ENCODE peak calls at places on chromosomes 11 and 22, in ten cellular contexts. M is SHP77 treated with DMSO at 0.1 percent for 48 hours, U is AG09319, V is SW480, H is mesendoderm, C is GM12865, B is nucleus accumbens, D is Daoy, X is NCI-H146, Y is amniotic stem cell. T is an unnamed sample.

GRCh38 chr22:39649500-39650089 is 79.0 kb downstream of the CACNA1I start:
- DNase-seq in M (no peak), U (no peak), V (no peak), H (no peak), C (no peak), B (no peak), D (no peak), X (no peak), Y (no peak), T (no peak)

GRCh38 chr11:95230054-95231034 is 658 bp downstream of the SESN3 start:
- DNase-seq in M (no peak), U (no peak), V (peak), H (peak), C (no peak), B (peak), D (peak), X (peak), Y (no peak), T (peak)

GRCh38 chr11:77175869-77176539 is 48.0 kb downstream of the MYO7A start:
- DNase-seq in M (no peak), U (no peak), V (no peak), H (peak), C (peak), B (peak), D (no peak), X (peak), Y (no peak), T (no peak)

GRCh38 chr11:10480760-10481159 is 25.7 kb downstream of the AMPD3 start:
- DNase-seq in M (no peak), U (no peak), V (no peak), H (no peak), C (no peak), B (no peak), D (no peak), X (no peak), Y (no peak), T (no peak)

GRCh38 chr22:25919452-25919851 is 177.5 kb downstream of the MYO18B start:
- DNase-seq in M (peak), U (no peak), V (no peak), H (no peak), C (no peak), B (no peak), D (no peak), X (peak), Y (no peak), T (no peak)

GRCh38 chr11:15127341-15127740 is 12.6 kb downstream of the INSC start:
- DNase-seq in M (no peak), U (no peak), V (no peak), H (no peak), C (no peak), B (no peak), D (peak), X (no peak), Y (peak), T (no peak)

GRCh38 chr11:1302461-1303073 is 6.9 kb downstream of the TOLLIP start:
- DNase-seq in M (no peak), U (no peak), V (no peak), H (no peak), C (no peak), B (no peak), D (no peak), X (no peak), Y (no peak), T (no peak)

GRCh38 chr11:113818426-113818825 is 38.8 kb downstream of the CLDN25 start:
- DNase-seq in M (no peak), U (no peak), V (no peak), H (no peak), C (no peak), B (no peak), D (no peak), X (no peak), Y (no peak), T (no peak)

GRCh38 chr11:83157755-83158473 is 983 bp downstream of the PCF11 start:
- DNase-seq in M (no peak), U (no peak), V (peak), H (peak), C (peak), B (peak), D (peak), X (peak), Y (peak), T (peak)

GRCh38 chr11:134955281-134955680 is 543.2 kb upstream of the B3GAT1 start:
- DNase-seq in M (no peak), U (no peak), V (no peak), H (no peak), C (no peak), B (no peak), D (no peak), X (no peak), Y (no peak), T (no peak)

GRCh38 chr11:114291847-114292680 is 4.1 kb upstream of the NNMT start:
- DNase-seq in M (no peak), U (peak), V (no peak), H (no peak), C (no peak), B (no peak), D (peak), X (no peak), Y (peak), T (no peak)

GRCh38 chr11:69356703-69357457 is 62.9 kb downstream of the MYEOV start:
- DNase-seq in M (no peak), U (no peak), V (no peak), H (no peak), C (no peak), B (no peak), D (no peak), X (no peak), Y (no peak), T (no peak)

GRCh38 chr11:116504541-116505149 is 268.1 kb downstream of the BUD13 start:
- DNase-seq in M (no peak), U (no peak), V (no peak), H (no peak), C (no peak), B (no peak), D (no peak), X (no peak), Y (no peak), T (no peak)

GRCh38 chr11:47552086-47552580 is 799 bp downstream of the CELF1 start:
- DNase-seq in M (peak), U (no peak), V (peak), H (peak), C (peak), B (peak), D (peak), X (peak), Y (no peak), T (peak)

GRCh38 chr22:22397292-22397870 is 111.2 kb downstream of the ZNF280B start:
- DNase-seq in M (no peak), U (no peak), V (peak), H (peak), C (no peak), B (peak), D (peak), X (peak), Y (no peak), T (peak)

GRCh38 chr11:44632466-44633123 is 67.1 kb downstream of the CD82 start:
- DNase-seq in M (no peak), U (no peak), V (no peak), H (peak), C (peak), B (no peak), D (peak), X (no peak), Y (no peak), T (peak)

GRCh38 chr11:10305262-10305963 is 540 bp downstream of the ADM start:
- DNase-seq in M (no peak), U (no peak), V (no peak), H (peak), C (no peak), B (no peak), D (peak), X (peak), Y (no peak), T (peak)

GRCh38 chr11:110053848-110054414 is 39.3 kb upstream of the ZC3H12C start:
- DNase-seq in M (no peak), U (no peak), V (no peak), H (peak), C (no peak), B (no peak), D (no peak), X (no peak), Y (no peak), T (peak)

GRCh38 chr11:61742391-61742790 is 10.0 kb upstream of the MYRF start:
- DNase-seq in M (no peak), U (no peak), V (no peak), H (no peak), C (no peak), B (no peak), D (peak), X (no peak), Y (no peak), T (no peak)

GRCh38 chr11:110712643-110713468 is 619 bp upstream of the ARHGAP20 start:
- DNase-seq in M (no peak), U (no peak), V (no peak), H (peak), C (no peak), B (no peak), D (no peak), X (peak), Y (no peak), T (no peak)

GRCh38 chr22:40512426-40513136 is 123.9 kb downstream of the MRTFA start:
- DNase-seq in M (no peak), U (peak), V (no peak), H (peak), C (no peak), B (no peak), D (peak), X (no peak), Y (peak), T (no peak)

GRCh38 chr22:23128269-23129108 is 13.3 kb downstream of the RSPH14 start:
- DNase-seq in M (peak), U (peak), V (peak), H (peak), C (peak), B (peak), D (peak), X (peak), Y (peak), T (peak)

GRCh38 chr11:134275534-134276395 is at the start of gene GLB1L3:
- DNase-seq in M (no peak), U (no peak), V (no peak), H (peak), C (peak), B (no peak), D (peak), X (peak), Y (no peak), T (peak)